ENCODE peak calls at places on chromosomes 13 and 19, in seven cellular contexts. One of them, this sample, is unnamed.
A peak's percentile ranks its signal among the peaks of the same experiment; 100 is the strongest.

GRCh38 chr13:56888455-56888854 is 252.3 kb upstream of the PRR20A start:
- DNase-seq in IMR-90: no peak
- DNase-seq in neuronal stem cell: no peak
- DNase-seq in mesenchymal stem cell: no peak
- DNase-seq in H1: no peak
- DNase-seq in H9: no peak
- DNase-seq in trophoblast cell: no peak
- DNase-seq in this sample: no peak

GRCh38 chr13:30341815-30342570 is 34.6 kb upstream of the KATNAL1 start:
- DNase-seq in IMR-90: peak; percentile 94
- DNase-seq in neuronal stem cell: no peak
- DNase-seq in mesenchymal stem cell: peak; percentile 88
- DNase-seq in H1: no peak
- DNase-seq in H9: no peak
- DNase-seq in trophoblast cell: peak; percentile 31
- DNase-seq in this sample: no peak

GRCh38 chr19:11091343-11092153 is 2.3 kb downstream of the LDLR start:
- DNase-seq in IMR-90: peak; percentile 90
- DNase-seq in neuronal stem cell: no peak
- DNase-seq in mesenchymal stem cell: peak; percentile 94
- DNase-seq in H1: no peak
- DNase-seq in H9: no peak
- DNase-seq in trophoblast cell: peak; percentile 96
- DNase-seq in this sample: peak; percentile 97

GRCh38 chr13:23748591-23748990 is 140.6 kb downstream of the MIPEP start:
- DNase-seq in IMR-90: no peak
- DNase-seq in neuronal stem cell: no peak
- DNase-seq in mesenchymal stem cell: no peak
- DNase-seq in H1: peak; percentile 23
- DNase-seq in H9: peak; percentile 52
- DNase-seq in trophoblast cell: no peak
- DNase-seq in this sample: no peak

GRCh38 chr13:100128373-100128772 is 39.5 kb downstream of the PCCA start:
- DNase-seq in IMR-90: peak; percentile 92
- DNase-seq in neuronal stem cell: no peak
- DNase-seq in mesenchymal stem cell: peak; percentile 83
- DNase-seq in H1: no peak
- DNase-seq in H9: no peak
- DNase-seq in trophoblast cell: no peak
- DNase-seq in this sample: no peak

GRCh38 chr19:10501971-10502523 is 1.1 kb downstream of the KEAP1 start:
- DNase-seq in IMR-90: peak; percentile 29
- DNase-seq in neuronal stem cell: no peak
- DNase-seq in mesenchymal stem cell: peak; percentile 59
- DNase-seq in H1: no peak
- DNase-seq in H9: peak; percentile 49
- DNase-seq in trophoblast cell: no peak
- DNase-seq in this sample: peak; percentile 51

GRCh38 chr13:33448889-33449288 is 163.3 kb upstream of the STARD13 start:
- DNase-seq in IMR-90: no peak
- DNase-seq in neuronal stem cell: no peak
- DNase-seq in mesenchymal stem cell: no peak
- DNase-seq in H1: no peak
- DNase-seq in H9: no peak
- DNase-seq in trophoblast cell: no peak
- DNase-seq in this sample: no peak

GRCh38 chr19:5090780-5091575 is 122.1 kb downstream of the KDM4B start:
- DNase-seq in IMR-90: peak; percentile 15
- DNase-seq in neuronal stem cell: peak; percentile 24
- DNase-seq in mesenchymal stem cell: peak; percentile 51
- DNase-seq in H1: no peak
- DNase-seq in H9: no peak
- DNase-seq in trophoblast cell: peak; percentile 53
- DNase-seq in this sample: peak; percentile 50

GRCh38 chr19:18846862-18847515 is 15.2 kb downstream of the UPF1 start:
- DNase-seq in IMR-90: peak; percentile 69
- DNase-seq in neuronal stem cell: peak; percentile 69
- DNase-seq in mesenchymal stem cell: peak; percentile 78
- DNase-seq in H1: no peak
- DNase-seq in H9: peak; percentile 83
- DNase-seq in trophoblast cell: peak; percentile 55
- DNase-seq in this sample: peak; percentile 80

GRCh38 chr19:51195316-51195586 is 29.6 kb upstream of the CD33 start:
- DNase-seq in IMR-90: no peak
- DNase-seq in neuronal stem cell: no peak
- DNase-seq in mesenchymal stem cell: no peak
- DNase-seq in H1: no peak
- DNase-seq in H9: no peak
- DNase-seq in trophoblast cell: no peak
- DNase-seq in this sample: no peak

GRCh38 chr13:93268327-93269028 is 41.9 kb downstream of the GPC6 start:
- DNase-seq in IMR-90: no peak
- DNase-seq in neuronal stem cell: no peak
- DNase-seq in mesenchymal stem cell: no peak
- DNase-seq in H1: no peak
- DNase-seq in H9: no peak
- DNase-seq in trophoblast cell: no peak
- DNase-seq in this sample: peak; percentile 82

GRCh38 chr19:49347191-49347590 is 12.0 kb downstream of the CD37 start:
- DNase-seq in IMR-90: no peak
- DNase-seq in neuronal stem cell: no peak
- DNase-seq in mesenchymal stem cell: no peak
- DNase-seq in H1: no peak
- DNase-seq in H9: no peak
- DNase-seq in trophoblast cell: no peak
- DNase-seq in this sample: no peak

GRCh38 chr13:51584731-51585191 is 499 bp downstream of the WDFY2 start:
- DNase-seq in IMR-90: peak; percentile 37
- DNase-seq in neuronal stem cell: peak; percentile 72
- DNase-seq in mesenchymal stem cell: peak; percentile 65
- DNase-seq in H1: peak; percentile 34
- DNase-seq in H9: peak; percentile 76
- DNase-seq in trophoblast cell: peak; percentile 59
- DNase-seq in this sample: peak; percentile 83

GRCh38 chr13:32229443-32229842 is 85.7 kb downstream of the ZAR1L start:
- DNase-seq in IMR-90: peak; percentile 28
- DNase-seq in neuronal stem cell: no peak
- DNase-seq in mesenchymal stem cell: no peak
- DNase-seq in H1: no peak
- DNase-seq in H9: no peak
- DNase-seq in trophoblast cell: peak; percentile 67
- DNase-seq in this sample: no peak

GRCh38 chr13:32222046-32222676 is 93.0 kb downstream of the ZAR1L start:
- DNase-seq in IMR-90: no peak
- DNase-seq in neuronal stem cell: no peak
- DNase-seq in mesenchymal stem cell: no peak
- DNase-seq in H1: no peak
- DNase-seq in H9: no peak
- DNase-seq in trophoblast cell: no peak
- DNase-seq in this sample: no peak

GRCh38 chr13:32228330-32229041 is 86.7 kb downstream of the ZAR1L start:
- DNase-seq in IMR-90: peak; percentile 84
- DNase-seq in neuronal stem cell: no peak
- DNase-seq in mesenchymal stem cell: peak; percentile 49
- DNase-seq in H1: no peak
- DNase-seq in H9: no peak
- DNase-seq in trophoblast cell: peak; percentile 56
- DNase-seq in this sample: peak; percentile 73

GRCh38 chr13:32225494-32225931 is 89.7 kb downstream of the ZAR1L start:
- DNase-seq in IMR-90: peak; percentile 92
- DNase-seq in neuronal stem cell: no peak
- DNase-seq in mesenchymal stem cell: peak; percentile 66
- DNase-seq in H1: no peak
- DNase-seq in H9: no peak
- DNase-seq in trophoblast cell: no peak
- DNase-seq in this sample: peak; percentile 70

GRCh38 chr13:32224916-32225315 is 90.2 kb downstream of the ZAR1L start:
- DNase-seq in IMR-90: peak; percentile 31
- DNase-seq in neuronal stem cell: no peak
- DNase-seq in mesenchymal stem cell: peak; percentile 70
- DNase-seq in H1: no peak
- DNase-seq in H9: no peak
- DNase-seq in trophoblast cell: no peak
- DNase-seq in this sample: no peak
- H3K18ac ChIP-seq in IMR-90: peak overlapping the region; percentile 94
- H3K18ac ChIP-seq in neuronal stem cell: no peak overlapping the region
- H3K18ac ChIP-seq in mesenchymal stem cell: no peak overlapping the region
- H3K18ac ChIP-seq in H1: no peak overlapping the region
- H3K18ac ChIP-seq in H9: no peak overlapping the region
- H3K18ac ChIP-seq in trophoblast cell: no peak overlapping the region
- H3K18ac ChIP-seq in this sample: no peak overlapping the region

GRCh38 chr13:46603165-46603603 is 50.2 kb downstream of the LRCH1 start:
- DNase-seq in IMR-90: no peak
- DNase-seq in neuronal stem cell: no peak
- DNase-seq in mesenchymal stem cell: no peak
- DNase-seq in H1: no peak
- DNase-seq in H9: no peak
- DNase-seq in trophoblast cell: no peak
- DNase-seq in this sample: peak; percentile 65
- H3K18ac ChIP-seq in IMR-90: no peak overlapping the region
- H3K18ac ChIP-seq in neuronal stem cell: no peak overlapping the region
- H3K18ac ChIP-seq in mesenchymal stem cell: no peak overlapping the region
- H3K18ac ChIP-seq in H1: no peak overlapping the region
- H3K18ac ChIP-seq in H9: no peak overlapping the region
- H3K18ac ChIP-seq in trophoblast cell: no peak overlapping the region
- H3K18ac ChIP-seq in this sample: no peak overlapping the region

DNA sequence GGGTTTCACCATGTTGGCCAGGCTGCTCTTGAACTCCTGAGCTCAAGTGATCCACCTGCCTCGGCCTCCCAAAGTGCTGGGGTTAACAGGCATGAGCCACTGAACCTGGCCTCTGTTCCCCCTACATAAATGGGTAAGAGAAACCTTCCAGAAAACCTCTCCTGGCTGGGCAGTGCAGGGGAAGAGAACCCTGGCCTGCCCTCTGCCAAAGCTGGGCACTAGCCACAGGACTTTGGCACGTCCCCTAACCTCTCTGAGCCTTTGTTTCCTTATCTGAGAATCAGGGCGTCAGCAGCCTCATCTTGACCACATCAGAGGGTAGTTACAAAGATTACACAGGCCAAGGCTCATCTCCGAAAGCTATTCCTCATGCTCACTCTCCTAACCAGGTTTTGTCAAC is 2.2 kb downstream of the SBSN start:
- DNase-seq in IMR-90: no peak
- DNase-seq in neuronal stem cell: no peak
- DNase-seq in mesenchymal stem cell: no peak
- DNase-seq in H1: no peak
- DNase-seq in H9: no peak
- DNase-seq in trophoblast cell: no peak
- DNase-seq in this sample: no peak
- H3K18ac ChIP-seq in IMR-90: no peak overlapping the region
- H3K18ac ChIP-seq in neuronal stem cell: no peak overlapping the region
- H3K18ac ChIP-seq in mesenchymal stem cell: no peak overlapping the region
- H3K18ac ChIP-seq in H1: no peak overlapping the region
- H3K18ac ChIP-seq in H9: no peak overlapping the region
- H3K18ac ChIP-seq in trophoblast cell: no peak overlapping the region
- H3K18ac ChIP-seq in this sample: no peak overlapping the region

GRCh38 chr13:40657961-40658360 is 8.5 kb downstream of the FOXO1 start:
- DNase-seq in IMR-90: no peak
- DNase-seq in neuronal stem cell: no peak
- DNase-seq in mesenchymal stem cell: no peak
- DNase-seq in H1: no peak
- DNase-seq in H9: no peak
- DNase-seq in trophoblast cell: no peak
- DNase-seq in this sample: no peak
- H3K18ac ChIP-seq in IMR-90: no peak overlapping the region
- H3K18ac ChIP-seq in neuronal stem cell: no peak overlapping the region
- H3K18ac ChIP-seq in mesenchymal stem cell: no peak overlapping the region
- H3K18ac ChIP-seq in H1: peak overlapping the region; percentile 63
- H3K18ac ChIP-seq in H9: no peak overlapping the region
- H3K18ac ChIP-seq in trophoblast cell: no peak overlapping the region
- H3K18ac ChIP-seq in this sample: no peak overlapping the region

GRCh38 chr19:801030-801860 is 4.0 kb downstream of the PTBP1 start:
- DNase-seq in IMR-90: no peak
- DNase-seq in neuronal stem cell: no peak
- DNase-seq in mesenchymal stem cell: no peak
- DNase-seq in H1: no peak
- DNase-seq in H9: no peak
- DNase-seq in trophoblast cell: no peak
- DNase-seq in this sample: no peak

GRCh38 chr19:801861-802496 is 4.7 kb downstream of the PTBP1 start:
- DNase-seq in IMR-90: peak; percentile 44
- DNase-seq in neuronal stem cell: no peak
- DNase-seq in mesenchymal stem cell: no peak
- DNase-seq in H1: no peak
- DNase-seq in H9: peak; percentile 30
- DNase-seq in trophoblast cell: no peak
- DNase-seq in this sample: no peak

GRCh38 chr19:798415-799075 is 1.3 kb downstream of the PTBP1 start:
- DNase-seq in IMR-90: no peak
- DNase-seq in neuronal stem cell: no peak
- DNase-seq in mesenchymal stem cell: no peak
- DNase-seq in H1: no peak
- DNase-seq in H9: no peak
- DNase-seq in trophoblast cell: no peak
- DNase-seq in this sample: no peak

GRCh38 chr19:799076-799881 is 2.0 kb downstream of the PTBP1 start:
- DNase-seq in IMR-90: peak; percentile 49
- DNase-seq in neuronal stem cell: peak; percentile 58
- DNase-seq in mesenchymal stem cell: peak; percentile 73
- DNase-seq in H1: no peak
- DNase-seq in H9: peak; percentile 54
- DNase-seq in trophoblast cell: peak; percentile 55
- DNase-seq in this sample: peak; percentile 78

GRCh38 chr19:800360-801029 is 3.2 kb downstream of the PTBP1 start:
- DNase-seq in IMR-90: no peak
- DNase-seq in neuronal stem cell: no peak
- DNase-seq in mesenchymal stem cell: no peak
- DNase-seq in H1: no peak
- DNase-seq in H9: no peak
- DNase-seq in trophoblast cell: peak; percentile 51
- DNase-seq in this sample: no peak
- H3K18ac ChIP-seq in IMR-90: no peak overlapping the region
- H3K18ac ChIP-seq in neuronal stem cell: no peak overlapping the region
- H3K18ac ChIP-seq in mesenchymal stem cell: no peak overlapping the region
- H3K18ac ChIP-seq in H1: no peak overlapping the region
- H3K18ac ChIP-seq in H9: no peak overlapping the region
- H3K18ac ChIP-seq in trophoblast cell: no peak overlapping the region
- H3K18ac ChIP-seq in this sample: no peak overlapping the region

DNA sequence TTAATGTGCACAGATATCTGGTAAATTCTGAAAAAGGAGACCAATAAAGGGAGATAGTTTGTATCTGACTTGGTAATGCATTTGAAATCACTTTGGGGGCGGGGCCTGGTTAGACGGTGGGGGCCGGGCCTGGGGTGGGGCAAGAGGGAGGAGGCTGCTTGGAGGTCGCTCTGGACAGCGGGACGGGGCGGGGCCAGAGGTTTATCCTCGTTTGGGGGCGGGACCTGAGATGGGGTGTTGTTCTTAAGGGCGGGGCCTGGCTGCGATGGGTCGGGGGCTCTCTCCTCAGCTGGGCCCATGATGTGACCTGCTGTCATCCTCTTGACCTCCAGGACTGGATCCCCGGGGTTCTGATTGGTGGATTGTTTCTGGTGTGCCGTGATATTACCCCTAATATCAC is 4.9 kb upstream of the ZNF808 start:
- DNase-seq in IMR-90: no peak
- DNase-seq in neuronal stem cell: no peak
- DNase-seq in mesenchymal stem cell: no peak
- DNase-seq in H1: no peak
- DNase-seq in H9: peak; percentile 88
- DNase-seq in trophoblast cell: no peak
- DNase-seq in this sample: peak; percentile 27
- H3K18ac ChIP-seq in IMR-90: no peak overlapping the region
- H3K18ac ChIP-seq in neuronal stem cell: no peak overlapping the region
- H3K18ac ChIP-seq in mesenchymal stem cell: no peak overlapping the region
- H3K18ac ChIP-seq in H1: no peak overlapping the region
- H3K18ac ChIP-seq in H9: no peak overlapping the region
- H3K18ac ChIP-seq in trophoblast cell: no peak overlapping the region
- H3K18ac ChIP-seq in this sample: no peak overlapping the region

This sample was measured in mesendoderm.